ENCODE peak calls at places on chromosomes 2 and 18, in five cellular contexts. T is Jurkat, Clone E6-1; H is activated T-helper 1 cell treated with anti-CD3 and anti-CD28 coated beads, Interleukin-12 subunit alpha, Interleukin-12 subunit beta, Interleukin-2, Interleukin-4 antibody, amounts not matched to agents 30 ng/mL and 10 ng/mL and 1 ng/mL, durations not matched to agents 14 hours and 24 hours and 36 hours; Q is NAMALWA; J is uterus. N is an unnamed sample.

GRCh38 chr2:47016172-47016913 is 100.7 kb upstream of the MCFD2 start:
- DNase-seq in J (no peak), T (no peak), H (no peak), Q (no peak), N (peak; percentile 62)

GRCh38 chr18:59649575-59649974 is 47.6 kb downstream of the CCBE1 start:
- DNase-seq in H (no peak), J (no peak), Q (no peak), T (no peak), N (no peak)

GRCh38 chr18:6598657-6599056 is 130.9 kb upstream of the ARHGAP28 start:
- DNase-seq in J (no peak), T (no peak), Q (no peak), H (no peak), N (no peak)

GRCh38 chr2:15169326-15170038 is 391.7 kb downstream of the NBAS start:
- DNase-seq in J (no peak), H (no peak), T (no peak), Q (no peak), N (no peak)

GRCh38 chr18:24553886-24554285 is 93.4 kb downstream of the HRH4 start:
- DNase-seq in T (no peak), H (no peak), J (no peak), Q (no peak), N (no peak)

GRCh38 chr2:150924862-150925261 is 336.8 kb downstream of the RBM43 start:
- DNase-seq in T (no peak), J (no peak), H (no peak), Q (no peak), N (no peak)

GRCh38 chr2:120453635-120453998 is 107.7 kb downstream of the INHBB start:
- DNase-seq in Q (no peak), J (no peak), H (no peak), T (no peak), N (no peak)

GRCh38 chr18:77206676-77207370 is 42.8 kb upstream of the GALR1 start:
- DNase-seq in Q (no peak), H (no peak), J (peak; percentile 79), T (no peak), N (peak; percentile 76)

GRCh38 chr2:110167326-110167955 is 37.4 kb downstream of the NPHP1 start:
- DNase-seq in T (no peak), Q (no peak), J (no peak), H (no peak), N (no peak)

GRCh38 chr2:215619989-215620388 is 184.1 kb upstream of the FN1 start:
- DNase-seq in J (no peak), H (no peak), T (no peak), Q (no peak), N (peak; percentile 55)

GRCh38 chr18:78875268-78875997 is 104.2 kb upstream of the SALL3 start:
- DNase-seq in T (peak; percentile 33), H (no peak), J (no peak), Q (peak; percentile 58), N (no peak)

GRCh38 chr2:57296795-57297517 is 749.6 kb upstream of the VRK2 start:
- DNase-seq in H (no peak), Q (no peak), T (no peak), J (no peak), N (no peak)

GRCh38 chr2:180240774-180241173 is 233.7 kb upstream of the CWC22 start:
- DNase-seq in Q (peak; percentile 21), T (no peak), H (no peak), J (no peak), N (no peak)

GRCh38 chr18:46097378-46097852 is 681 bp downstream of the ATP5F1A start:
- DNase-seq in J (no peak), T (no peak), H (no peak), Q (peak; percentile 63), N (peak; percentile 48)

GRCh38 chr2:215410932-215411285 is 25.0 kb downstream of the FN1 start:
- DNase-seq in J (no peak), Q (no peak), T (no peak), H (no peak), N (no peak)